ENCODE peak calls at places on chromosomes 5 and 9, in eight cellular contexts. B, V, A, U, R, Y, J and I are unnamed samples.

GRCh38 chr5:87916320-87916719 is 352.3 kb downstream of the TMEM161B start:
- DNase-seq in B (no peak), V (no peak), A (no peak), U (no peak), R (no peak), Y (no peak), J (no peak), I (no peak)

GRCh38 chr5:177304392-177305119 is 957 bp downstream of the PRELID1 start:
- DNase-seq in B (no peak), V (no peak), A (no peak), U (peak; percentile 39), R (no peak), Y (peak; percentile 22), J (no peak), I (no peak)

GRCh38 chr9:89661391-89661949 is 56.7 kb downstream of the GADD45G start:
- DNase-seq in B (peak; percentile 6), V (no peak), A (no peak), U (no peak), R (no peak), Y (peak; percentile 62), J (no peak), I (peak; percentile 20)

GRCh38 chr5:147699496-147700088 is 82.9 kb downstream of the JAKMIP2 start:
- DNase-seq in B (no peak), V (no peak), A (no peak), U (no peak), R (no peak), Y (no peak), J (no peak), I (no peak)

GRCh38 chr9:77291714-77292113 is 114.4 kb downstream of the VPS13A start:
- DNase-seq in B (peak; percentile 31), V (peak; percentile 50), A (no peak), U (no peak), R (peak; percentile 8), Y (no peak), J (peak; percentile 25), I (peak; percentile 15)

GRCh38 chr5:55308254-55308836 is 556 bp downstream of the MTREX start:
- DNase-seq in B (peak; percentile 19), V (peak; percentile 22), A (no peak), U (no peak), R (no peak), Y (peak; percentile 22), J (peak; percentile 32), I (peak; percentile 4)

GRCh38 chr9:2299156-2299842 is 284.2 kb downstream of the SMARCA2 start:
- DNase-seq in B (no peak), V (no peak), A (no peak), U (no peak), R (no peak), Y (peak; percentile 88), J (no peak), I (peak; percentile 63)

GRCh38 chr5:113495402-113495801 is 7.1 kb upstream of the MCC start:
- DNase-seq in B (peak; percentile 36), V (peak; percentile 36), A (no peak), U (no peak), R (no peak), Y (no peak), J (peak; percentile 36), I (no peak)

GRCh38 chr9:33297455-33297854 is 7.1 kb downstream of the NFX1 start:
- DNase-seq in B (no peak), V (no peak), A (no peak), U (no peak), R (no peak), Y (peak; percentile 65), J (no peak), I (no peak)

GRCh38 chr9:133855802-133856592 is 117.8 kb upstream of the SARDH start:
- DNase-seq in B (peak; percentile 93), V (peak; percentile 64), A (no peak), U (no peak), R (no peak), Y (peak; percentile 78), J (peak; percentile 98), I (no peak)

GRCh38 chr9:91078041-91078441 is 276.4 kb downstream of the SYK start:
- DNase-seq in B (peak; percentile 51), V (no peak), A (no peak), U (no peak), R (no peak), Y (no peak), J (peak; percentile 46), I (no peak)

GRCh38 chr5:138305797-138306196 is 25.8 kb downstream of the CDC25C start:
- DNase-seq in B (no peak), V (no peak), A (no peak), U (no peak), R (no peak), Y (peak; percentile 24), J (no peak), I (no peak)

GRCh38 chr5:77292026-77292757 is 81.7 kb downstream of the PDE8B start:
- DNase-seq in B (no peak), V (no peak), A (no peak), U (no peak), R (no peak), Y (no peak), J (no peak), I (no peak)

GRCh38 chr9:125540497-125540896 is 166.5 kb downstream of the MAPKAP1 start:
- DNase-seq in B (no peak), V (no peak), A (no peak), U (no peak), R (no peak), Y (no peak), J (no peak), I (no peak)

GRCh38 chr9:68934319-68934644 is 79.6 kb downstream of the PRKACG start:
- DNase-seq in B (no peak), V (no peak), A (no peak), U (no peak), R (no peak), Y (no peak), J (no peak), I (no peak)

GRCh38 chr9:82600536-82601271 is 462.2 kb downstream of the RASEF start:
- DNase-seq in B (no peak), V (no peak), A (no peak), U (no peak), R (no peak), Y (no peak), J (no peak), I (no peak)

GRCh38 chr9:91059713-91060112 is 258.1 kb downstream of the SYK start:
- DNase-seq in B (no peak), V (no peak), A (no peak), U (no peak), R (no peak), Y (no peak), J (no peak), I (no peak)

GRCh38 chr9:35691325-35691631 is 1.6 kb upstream of the TPM2 start:
- DNase-seq in B (no peak), V (no peak), A (no peak), U (no peak), R (no peak), Y (no peak), J (no peak), I (no peak)

GRCh38 chr9:134489621-134490380 is 151.8 kb upstream of the COL5A1 start:
- DNase-seq in B (no peak), V (no peak), A (no peak), U (no peak), R (no peak), Y (no peak), J (no peak), I (no peak)

GRCh38 chr5:159826351-159827222 is 89.7 kb upstream of the ADRA1B start:
- DNase-seq in B (peak; percentile 80), V (peak; percentile 79), A (no peak), U (no peak), R (peak; percentile 81), Y (peak; percentile 89), J (peak; percentile 47), I (peak; percentile 62)

GRCh38 chr9:95666785-95667155 is 150.0 kb upstream of the PTCH1 start:
- DNase-seq in B (no peak), V (no peak), A (no peak), U (no peak), R (no peak), Y (no peak), J (no peak), I (no peak)

GRCh38 chr9:95670122-95670521 is 153.4 kb upstream of the PTCH1 start:
- DNase-seq in B (no peak), V (no peak), A (no peak), U (no peak), R (no peak), Y (no peak), J (no peak), I (no peak)

GRCh38 chr9:95669253-95669652 is 152.5 kb upstream of the PTCH1 start:
- DNase-seq in B (no peak), V (no peak), A (no peak), U (no peak), R (no peak), Y (no peak), J (no peak), I (no peak)

GRCh38 chr9:95667789-95668188 is 151.0 kb upstream of the PTCH1 start:
- DNase-seq in B (no peak), V (no peak), A (no peak), U (no peak), R (no peak), Y (no peak), J (no peak), I (no peak)

DNA sequence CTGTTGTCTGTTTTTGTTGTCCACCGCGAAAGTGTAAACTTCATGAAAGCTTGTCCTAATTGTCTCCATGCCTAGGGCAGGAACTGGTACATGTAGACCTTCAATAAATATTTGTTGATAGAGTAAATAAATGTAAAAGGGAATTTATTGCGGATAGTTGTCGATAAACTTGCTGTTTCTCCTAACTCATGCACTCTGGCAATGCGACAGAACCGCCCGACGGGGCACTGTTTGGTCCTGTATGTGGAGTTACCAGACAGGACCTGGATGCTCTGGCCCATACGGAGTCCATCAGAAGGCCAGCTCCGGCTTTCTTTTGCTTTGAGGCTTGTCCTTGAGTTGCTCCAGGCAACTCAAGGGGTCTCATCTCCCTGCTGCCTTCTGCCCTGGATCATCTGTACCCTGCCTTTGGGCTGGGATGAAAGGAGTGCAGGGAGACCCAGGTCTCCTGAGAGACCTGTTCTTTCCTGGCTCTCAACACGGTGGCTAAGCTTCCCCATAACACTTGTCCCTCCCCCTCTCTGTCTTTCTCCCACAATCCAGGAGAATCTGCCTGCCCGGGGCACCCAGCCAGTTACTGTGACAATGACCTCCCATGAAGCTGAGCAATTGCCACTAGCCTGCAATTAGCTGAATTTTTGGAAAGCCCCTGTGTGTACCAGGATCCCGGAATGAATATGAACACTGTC is 149.5 kb upstream of the PTCH1 start:
- DNase-seq in B (no peak), V (no peak), A (no peak), U (no peak), R (no peak), Y (no peak), J (no peak), I (no peak)
- TF ChIP-seq CTCF in B (no peak), V (no peak), A (no peak), U (no peak), R (no peak), Y (no peak), J (no peak), I (no peak)

GRCh38 chr9:110842169-110842568 is 173.6 kb downstream of the MUSK start:
- DNase-seq in B (peak; percentile 8), V (no peak), A (no peak), U (no peak), R (peak; percentile 40), Y (no peak), J (no peak), I (no peak)
- TF ChIP-seq CTCF in B (no peak), V (no peak), A (no peak), U (no peak), R (peak; percentile 29), Y (no peak), J (no peak), I (no peak)

GRCh38 chr9:101727621-101728524 is 10.6 kb downstream of the GRIN3A start:
- DNase-seq in B (peak; percentile 19), V (peak; percentile 18), A (peak; percentile 19), U (no peak), R (no peak), Y (no peak), J (peak; percentile 12), I (peak; percentile 23)
- TF ChIP-seq CTCF in B (peak; percentile 52), V (peak; percentile 54), A (peak; percentile 57), U (peak; percentile 39), R (peak; percentile 24), Y (peak; percentile 27), J (peak; percentile 51), I (no peak)

GRCh38 chr9:93247892-93248291 is 64.0 kb downstream of the WNK2 start:
- DNase-seq in B (no peak), V (no peak), A (no peak), U (no peak), R (no peak), Y (no peak), J (no peak), I (no peak)
- TF ChIP-seq CTCF in B (no peak), V (no peak), A (no peak), U (no peak), R (no peak), Y (no peak), J (no peak), I (no peak)